ENCODE peak calls at places on chromosomes 7 and 10, in ten cellular contexts. W, M, S, U, N, F, P, O, G and B are unnamed samples.

GRCh38 chr7:32357535-32358277 is 132.5 kb downstream of the LSM5 start:
- DNase-seq in W (peak), M (no peak), S (no peak), U (no peak), N (no peak), F (no peak), P (no peak), O (no peak), G (no peak), B (no peak)

GRCh38 chr10:71494980-71495381 is 98.3 kb downstream of the CDH23 start:
- DNase-seq in W (no peak), M (no peak), S (no peak), U (no peak), N (peak), F (no peak), P (no peak), O (no peak), G (no peak), B (no peak)

GRCh38 chr10:95346715-95347401 is 56.1 kb upstream of the PDLIM1 start:
- DNase-seq in W (peak), M (peak), S (no peak), U (no peak), N (no peak), F (no peak), P (no peak), O (peak), G (no peak), B (no peak)

GRCh38 chr7:141374425-141374824 is 176.8 kb upstream of the AGK start:
- DNase-seq in W (no peak), M (no peak), S (no peak), U (no peak), N (no peak), F (no peak), P (no peak), O (no peak), G (no peak), B (no peak)

GRCh38 chr10:89959433-89960110 is 258.2 kb downstream of the KIF20B start:
- DNase-seq in W (no peak), M (no peak), S (no peak), U (no peak), N (no peak), F (no peak), P (no peak), O (no peak), G (peak), B (no peak)

GRCh38 chr10:100977436-100977835 is 8.1 kb downstream of the SEMA4G start:
- DNase-seq in W (no peak), M (no peak), S (no peak), U (no peak), N (no peak), F (no peak), P (no peak), O (no peak), G (no peak), B (no peak)

GRCh38 chr10:130160775-130161174 is 24.6 kb downstream of the GLRX3 start:
- DNase-seq in W (no peak), M (no peak), S (no peak), U (no peak), N (no peak), F (no peak), P (no peak), O (no peak), G (no peak), B (no peak)

GRCh38 chr10:91713471-91714072 is 80.7 kb upstream of the PPP1R3C start:
- DNase-seq in W (no peak), M (no peak), S (no peak), U (no peak), N (no peak), F (no peak), P (no peak), O (no peak), G (no peak), B (no peak)

GRCh38 chr7:52129278-52129677 is 812.7 kb upstream of the COBL start:
- DNase-seq in W (no peak), M (no peak), S (no peak), U (no peak), N (no peak), F (no peak), P (no peak), O (no peak), G (no peak), B (no peak)

GRCh38 chr7:77903597-77903996 is 105.0 kb downstream of the PHTF2 start:
- DNase-seq in W (no peak), M (no peak), S (no peak), U (no peak), N (peak), F (no peak), P (no peak), O (no peak), G (peak), B (no peak)

GRCh38 chr10:23656735-23657134 is 217.9 kb downstream of the OTUD1 start:
- DNase-seq in W (peak), M (peak), S (no peak), U (no peak), N (no peak), F (no peak), P (no peak), O (no peak), G (no peak), B (no peak)

GRCh38 chr10:130422366-130423324 is 286.5 kb downstream of the GLRX3 start:
- DNase-seq in W (no peak), M (no peak), S (no peak), U (no peak), N (no peak), F (no peak), P (no peak), O (no peak), G (no peak), B (no peak)

GRCh38 chr7:123662293-123662692 is 6.6 kb downstream of the LMOD2 start:
- DNase-seq in W (no peak), M (no peak), S (no peak), U (no peak), N (no peak), F (no peak), P (no peak), O (no peak), G (no peak), B (no peak)

GRCh38 chr7:50664461-50664922 is 99.3 kb upstream of the DDC start:
- DNase-seq in W (no peak), M (no peak), S (no peak), U (no peak), N (peak), F (no peak), P (no peak), O (peak), G (peak), B (no peak)

GRCh38 chr7:101602484-101603241 is 26.4 kb downstream of the MYL10 start:
- DNase-seq in W (peak), M (peak), S (peak), U (no peak), N (peak), F (no peak), P (peak), O (peak), G (peak), B (no peak)

GRCh38 chr7:142754681-142755575 is 5.7 kb downstream of the PRSS1 start:
- DNase-seq in W (no peak), M (no peak), S (no peak), U (no peak), N (no peak), F (no peak), P (no peak), O (no peak), G (no peak), B (no peak)

GRCh38 chr10:3898821-3899220 is 113.8 kb upstream of the KLF6 start:
- DNase-seq in W (no peak), M (no peak), S (no peak), U (peak), N (no peak), F (no peak), P (no peak), O (no peak), G (no peak), B (no peak)

GRCh38 chr7:6558837-6559236 is 7.6 kb upstream of the GRID2IP start:
- DNase-seq in W (peak), M (peak), S (no peak), U (no peak), N (peak), F (no peak), P (peak), O (peak), G (peak), B (no peak)

GRCh38 chr10:10490187-10490980 is 527.3 kb upstream of the CELF2 start:
- DNase-seq in W (no peak), M (no peak), S (no peak), U (no peak), N (no peak), F (no peak), P (no peak), O (no peak), G (no peak), B (no peak)

DNA sequence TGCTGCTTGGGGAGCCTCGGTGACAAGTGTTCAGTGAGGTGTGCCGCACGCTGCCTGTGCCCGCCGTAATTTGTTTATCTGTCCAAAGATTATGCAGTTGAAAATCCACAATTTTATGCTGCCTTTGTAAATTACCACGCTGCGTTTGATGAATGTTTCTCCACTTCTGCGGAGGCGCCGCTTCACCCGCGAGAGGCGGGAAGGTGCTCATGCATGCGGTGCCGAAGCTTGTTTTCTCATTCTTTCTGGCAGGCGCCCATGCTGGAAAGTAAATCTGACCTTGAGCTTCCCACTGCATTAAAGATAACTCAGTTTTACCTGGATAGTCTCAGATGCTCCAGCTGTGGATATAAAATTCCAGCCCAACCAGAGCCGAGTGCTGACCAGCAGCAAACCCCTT is 6.1 kb downstream of the NKX6-2 start:
- DNase-seq in W (no peak), M (no peak), S (no peak), U (no peak), N (no peak), F (no peak), P (no peak), O (no peak), G (no peak), B (no peak)
- TF ChIP-seq CTCF in W (no peak), M (no peak), S (no peak), U (no peak), N (no peak), F (no peak), P (no peak), O (no peak), G (no peak), B (no peak)

GRCh38 chr7:45574521-45575500 is 643 bp downstream of the ADCY1 start:
- DNase-seq in W (peak), M (peak), S (peak), U (no peak), N (peak), F (no peak), P (no peak), O (peak), G (peak), B (no peak)
- TF ChIP-seq CTCF in W (peak), M (no peak), S (no peak), U (no peak), N (no peak), F (no peak), P (no peak), O (no peak), G (no peak), B (no peak)

GRCh38 chr10:102397222-102398171 is 2.0 kb downstream of the NFKB2 start:
- DNase-seq in W (no peak), M (no peak), S (no peak), U (no peak), N (no peak), F (no peak), P (no peak), O (no peak), G (no peak), B (no peak)
- TF ChIP-seq CTCF in W (no peak), M (no peak), S (no peak), U (no peak), N (no peak), F (no peak), P (no peak), O (no peak), G (no peak), B (no peak)

GRCh38 chr7:66741-67140 is 125.6 kb upstream of the FAM20C start:
- DNase-seq in W (no peak), M (no peak), S (no peak), U (no peak), N (no peak), F (no peak), P (no peak), O (no peak), G (no peak), B (no peak)

GRCh38 chr7:67738-68395 is 124.5 kb upstream of the FAM20C start:
- DNase-seq in W (peak), M (no peak), S (no peak), U (no peak), N (no peak), F (peak), P (no peak), O (no peak), G (no peak), B (no peak)

GRCh38 chr7:65554-65953 is 126.8 kb upstream of the FAM20C start:
- DNase-seq in W (no peak), M (no peak), S (no peak), U (no peak), N (no peak), F (no peak), P (no peak), O (peak), G (peak), B (no peak)

GRCh38 chr7:66296-66695 is 126.1 kb upstream of the FAM20C start:
- DNase-seq in W (no peak), M (no peak), S (no peak), U (no peak), N (no peak), F (peak), P (no peak), O (no peak), G (no peak), B (no peak)

DNA sequence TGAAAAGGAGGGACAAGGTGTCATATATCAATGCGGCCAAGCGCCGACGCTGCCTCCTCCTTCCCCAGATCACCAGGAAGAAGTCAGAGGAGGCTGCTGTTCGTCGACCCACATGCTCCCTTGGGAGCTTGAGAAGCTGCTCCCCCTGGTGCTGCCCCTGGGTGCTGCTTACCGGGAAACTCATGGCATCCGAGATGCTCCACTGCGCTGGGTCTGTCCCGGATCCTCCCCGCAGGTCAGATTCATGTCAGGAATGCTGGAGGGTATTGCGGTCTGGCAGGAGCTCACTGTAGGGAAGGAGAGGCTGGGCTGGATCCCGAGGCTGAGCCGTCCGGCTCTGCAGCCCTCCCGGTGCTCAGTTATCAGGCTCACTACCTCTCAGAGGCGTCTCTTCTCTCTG is 123.7 kb upstream of the FAM20C start:
- DNase-seq in W (no peak), M (no peak), S (no peak), U (no peak), N (no peak), F (peak), P (no peak), O (peak), G (no peak), B (no peak)
- TF ChIP-seq CTCF in W (peak), M (peak), S (no peak), U (no peak), N (no peak), F (no peak), P (no peak), O (peak), G (no peak), B (no peak)